ENCODE peak calls at places on chromosomes 1 and 21, in four cellular contexts. Z is neural progenitor cell, T is IMR-90, F is heart right ventricle. X is an unnamed sample.

GRCh38 chr1:156627313-156627880 is 8.2 kb downstream of the HAPLN2 start:
- DNase-seq in Z (peak), T (peak), F (no peak), X (peak)

GRCh38 chr1:154220970-154221814 is 437 bp downstream of the UBAP2L start:
- DNase-seq in Z (peak), T (peak), F (peak), X (peak)

GRCh38 chr1:217881607-217882332 is 250.6 kb downstream of the SPATA17 start:
- DNase-seq in Z (peak), T (no peak), F (no peak), X (no peak)

GRCh38 chr1:96808186-96808585 is 86.6 kb downstream of the PTBP2 start:
- DNase-seq in Z (no peak), T (no peak), F (no peak), X (peak)

GRCh38 chr21:42193131-42193671 is 25.7 kb upstream of the ABCG1 start:
- DNase-seq in Z (no peak), T (no peak), F (no peak), X (peak)

GRCh38 chr1:116359060-116359830 is 13.8 kb upstream of the ATP1A1 start:
- DNase-seq in Z (no peak), T (no peak), F (no peak), X (peak)

GRCh38 chr1:29736582-29737188 is 500.4 kb downstream of the PTPRU start:
- DNase-seq in Z (peak), T (peak), F (no peak), X (peak)

GRCh38 chr1:7609311-7609994 is 161.6 kb upstream of the VAMP3 start:
- DNase-seq in Z (no peak), T (no peak), F (no peak), X (no peak)

GRCh38 chr21:45318556-45319341 is 31.1 kb upstream of the POFUT2 start:
- DNase-seq in Z (no peak), T (peak), F (peak), X (peak)

GRCh38 chr1:225739542-225740107 is 38.0 kb upstream of the SRP9 start:
- DNase-seq in Z (no peak), T (no peak), F (no peak), X (no peak)
- H3K4me3 ChIP-seq in Z (no peak), T (no peak), F (no peak), X (no peak)

GRCh38 chr21:39313457-39314154 is at the start of gene BRWD1:
- DNase-seq in Z (peak), T (peak), F (peak), X (peak)
- TF ChIP-seq CTCF in Z (peak), T (peak), F (no peak), X (no peak)

DNA sequence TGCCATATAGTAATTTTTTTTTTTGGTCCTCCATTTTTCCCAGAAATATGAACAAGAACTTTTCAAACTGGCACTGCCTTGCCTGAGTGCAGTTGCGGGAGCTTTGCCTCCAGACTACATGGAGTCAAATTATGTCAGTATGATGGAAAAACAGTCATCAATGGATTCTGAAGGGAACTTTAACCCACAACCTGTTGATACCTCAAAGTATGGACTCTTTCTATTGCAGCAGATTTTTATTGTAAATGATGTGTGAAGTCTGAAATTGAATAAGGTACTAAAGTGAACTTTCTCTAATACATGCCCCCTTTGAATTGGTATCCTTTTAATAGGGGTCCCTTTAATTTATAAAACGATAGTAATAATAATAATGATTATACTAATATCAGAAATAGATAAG is 234.9 kb downstream of the ZP4 start:
- DNase-seq in Z (no peak), T (no peak), F (no peak), X (no peak)
- H3K4me3 ChIP-seq in Z (no peak), T (no peak), F (no peak), X (no peak)

GRCh38 chr1:228225165-228225710 is 17.4 kb downstream of the OBSCN start:
- DNase-seq in Z (no peak), T (no peak), F (no peak), X (no peak)

GRCh38 chr1:228226141-228226874 is 18.5 kb downstream of the OBSCN start:
- DNase-seq in Z (no peak), T (no peak), F (no peak), X (no peak)

GRCh38 chr1:228228601-228229074 is 20.8 kb downstream of the OBSCN start:
- DNase-seq in Z (no peak), T (peak), F (no peak), X (peak)

GRCh38 chr1:228225740-228226139 is 17.9 kb downstream of the OBSCN start:
- DNase-seq in Z (no peak), T (no peak), F (no peak), X (no peak)

DNA sequence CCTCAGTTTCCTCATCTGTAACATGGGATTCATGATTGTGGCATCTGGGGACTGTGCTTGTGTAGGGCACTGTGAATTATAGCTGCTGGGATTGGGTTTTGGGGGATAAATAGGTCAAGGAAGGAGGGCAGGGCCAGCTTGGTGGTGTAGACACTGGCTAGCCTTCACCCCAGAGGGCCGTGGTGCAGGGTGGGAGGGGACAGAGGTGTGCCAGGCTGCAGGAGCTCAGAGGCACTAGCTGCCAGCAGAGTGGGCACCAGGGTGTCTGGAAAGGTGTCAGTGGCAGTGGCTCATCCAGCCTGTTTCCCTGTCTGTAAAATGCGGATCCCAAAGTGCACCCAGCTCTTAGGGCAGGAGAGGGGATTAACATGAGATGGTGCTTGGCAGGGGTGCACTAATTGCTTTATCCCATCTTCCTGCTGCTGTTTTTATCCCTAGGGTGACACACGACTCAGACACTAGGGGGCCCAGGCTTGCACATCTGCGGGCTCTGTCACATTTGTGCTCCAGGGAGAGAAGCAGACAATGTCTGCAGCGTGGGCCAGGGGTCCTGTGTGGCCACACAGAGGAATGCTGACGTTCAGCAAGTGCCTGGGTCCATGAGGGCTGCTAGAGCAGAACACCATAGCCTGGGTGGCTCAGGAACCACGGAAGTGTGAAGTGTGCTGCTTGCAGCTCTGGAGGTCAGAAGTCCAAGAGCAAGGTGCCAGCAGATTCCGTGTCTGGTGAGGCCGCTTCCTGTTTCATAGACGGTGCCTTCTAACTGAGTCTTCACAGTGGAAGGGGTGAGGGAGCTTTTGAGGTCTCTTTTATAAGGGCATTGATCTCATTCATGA is 19.3 kb downstream of the OBSCN start:
- DNase-seq in Z (no peak), T (peak), F (no peak), X (peak)
- TF ChIP-seq CTCF in Z (peak), T (peak), F (no peak), X (peak)

GRCh38 chr1:11280719-11281376 is 7.8 kb downstream of the UBIAD1 start:
- DNase-seq in Z (no peak), T (no peak), F (no peak), X (no peak)

GRCh38 chr1:11279152-11279551 is 6.2 kb downstream of the UBIAD1 start:
- DNase-seq in Z (no peak), T (no peak), F (no peak), X (no peak)

GRCh38 chr1:11283148-11283547 is 10.2 kb downstream of the UBIAD1 start:
- DNase-seq in Z (no peak), T (no peak), F (no peak), X (no peak)

GRCh38 chr1:11279630-11280029 is 6.6 kb downstream of the UBIAD1 start:
- DNase-seq in Z (no peak), T (no peak), F (no peak), X (no peak)

GRCh38 chr1:11281518-11282331 is 8.7 kb downstream of the UBIAD1 start:
- DNase-seq in Z (no peak), T (peak), F (no peak), X (peak)
- H3K4me3 ChIP-seq in Z (no peak), T (no peak), F (no peak), X (no peak)

DNA sequence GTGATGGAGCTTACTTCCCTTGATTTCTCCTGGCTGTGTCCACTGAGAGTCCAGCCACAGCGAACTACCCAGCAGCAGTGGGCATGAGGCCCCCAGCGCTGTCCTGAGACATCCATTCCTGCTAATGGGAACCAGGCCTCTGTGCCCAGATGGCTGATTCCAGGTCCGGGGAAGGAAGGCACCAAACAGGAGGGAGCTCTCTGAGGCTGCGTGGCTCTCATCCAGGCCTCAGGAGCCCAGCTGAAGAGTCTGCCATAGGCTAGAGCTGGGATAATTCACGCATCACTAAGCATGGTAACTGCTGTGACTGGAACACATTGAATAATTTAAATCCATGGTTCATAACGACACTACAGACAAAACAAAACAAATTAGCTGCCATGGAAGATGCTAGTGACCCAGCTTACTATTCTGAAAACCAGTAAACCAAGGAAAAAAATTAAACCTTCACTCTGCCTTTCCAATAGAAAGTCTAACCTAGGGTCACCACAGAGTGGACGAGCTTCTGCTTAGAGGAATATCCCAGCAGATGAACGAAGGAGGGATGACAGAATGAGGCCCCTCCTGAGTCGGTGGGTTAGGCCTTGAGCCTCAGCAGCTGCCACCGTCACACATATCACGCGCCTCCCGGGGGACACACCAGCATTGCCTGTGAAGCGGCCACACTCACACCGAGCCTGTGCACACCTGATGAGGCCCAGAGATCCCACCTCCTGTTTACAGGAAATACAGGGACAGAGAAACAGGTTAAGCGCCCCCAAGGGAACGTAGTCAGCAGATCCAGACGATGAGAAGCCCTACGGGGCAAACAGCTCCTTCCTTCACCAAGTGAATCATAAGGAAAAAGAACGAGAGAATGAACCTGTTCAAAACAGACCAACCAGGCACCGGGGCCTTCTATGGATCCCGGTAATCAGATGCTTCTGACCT is 25.0 kb upstream of the LRRC47 start:
- DNase-seq in Z (no peak), T (no peak), F (no peak), X (no peak)
- TF ChIP-seq CTCF in Z (no peak), T (no peak), F (no peak), X (no peak)

DNA sequence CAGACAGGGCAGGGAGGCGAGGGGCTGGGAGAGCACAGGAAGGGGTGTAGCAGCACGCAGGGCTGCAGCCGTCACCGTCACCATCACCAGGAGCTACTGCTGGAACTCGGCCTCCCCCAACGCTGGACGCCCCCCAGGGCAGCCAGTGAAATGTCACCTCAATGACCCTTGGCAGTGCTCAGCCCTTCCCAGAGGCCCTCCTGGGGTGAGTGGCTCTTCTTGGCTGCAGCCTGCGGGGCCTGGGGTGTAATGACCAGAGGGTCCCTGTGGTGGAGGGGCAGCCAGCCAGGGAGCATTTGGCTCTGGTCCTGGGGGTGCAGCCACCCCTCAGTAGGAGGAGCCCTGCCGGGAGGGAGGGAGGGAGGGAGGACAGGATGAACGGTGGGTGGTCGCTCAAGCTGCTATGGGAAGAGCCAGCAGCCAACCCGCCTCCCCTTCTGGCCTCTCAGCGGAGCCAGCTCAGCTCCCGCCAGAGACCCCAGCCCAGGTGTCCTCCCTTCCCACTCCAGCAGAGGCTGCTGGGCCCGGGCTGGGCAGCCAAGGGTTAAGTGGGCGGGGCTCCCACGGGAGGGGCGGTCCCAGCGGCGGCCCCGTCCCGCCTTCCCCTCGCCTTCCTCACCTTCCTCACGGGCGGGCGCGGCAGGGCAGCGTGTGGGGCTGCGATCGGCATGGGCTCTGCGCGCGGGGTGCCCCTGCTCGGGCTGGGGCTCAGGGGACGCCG is 9.1 kb upstream of the PLCH2 start:
- DNase-seq in Z (peak), T (no peak), F (no peak), X (no peak)
- H3K4me3 ChIP-seq in Z (peak), T (no peak), F (no peak), X (no peak)

X was measured in fibroblast of pulmonary artery.